ENCODE peak calls at places on chromosome 1, in eight cellular contexts. W is BE2C, Z is posterior cingulate gyrus, B is Right ventricle myocardium inferior, D is retina, U is T1000, J is GM20000, A is iris pigment epithelial cell. C is an unnamed sample.

GRCh38 chr1:226403522-226404034 is 4.3 kb downstream of the PARP1 start:
- DNase-seq in W (no peak), Z (peak), B (no peak), D (peak), U (no peak), J (peak), A (peak), C (peak)

GRCh38 chr1:33725037-33725436 is 138.8 kb upstream of the HMGB4 start:
- DNase-seq in W (no peak), Z (no peak), B (no peak), D (no peak), U (no peak), J (no peak), A (no peak), C (no peak)

GRCh38 chr1:11562664-11563063 is 83.7 kb downstream of the DISP3 start:
- DNase-seq in W (no peak), Z (no peak), B (no peak), D (no peak), U (no peak), J (no peak), A (no peak), C (no peak)

GRCh38 chr1:181179980-181180964 is 91.8 kb downstream of the IER5 start:
- DNase-seq in W (no peak), Z (peak), B (peak), D (peak), U (no peak), J (peak), A (peak), C (peak)

GRCh38 chr1:98385691-98386090 is 275.8 kb upstream of the SNX7 start:
- DNase-seq in W (peak), Z (no peak), B (no peak), D (no peak), U (no peak), J (no peak), A (peak), C (no peak)

GRCh38 chr1:175132456-175132855 is 60.1 kb downstream of the KIAA0040 start:
- DNase-seq in W (no peak), Z (no peak), B (no peak), D (no peak), U (no peak), J (no peak), A (no peak), C (no peak)

GRCh38 chr1:207997486-207998268 is 86.8 kb upstream of the CD34 start:
- DNase-seq in W (peak), Z (peak), B (peak), D (peak), U (no peak), J (peak), A (peak), C (peak)

GRCh38 chr1:11957891-11958290 is 22.4 kb upstream of the MFN2 start:
- DNase-seq in W (no peak), Z (no peak), B (no peak), D (no peak), U (no peak), J (no peak), A (no peak), C (no peak)

GRCh38 chr1:226223157-226223785 is at the start of gene MIXL1:
- DNase-seq in W (peak), Z (no peak), B (no peak), D (peak), U (no peak), J (peak), A (no peak), C (no peak)

GRCh38 chr1:37752583-37753471 is 12.1 kb downstream of the EPHA10 start:
- DNase-seq in W (peak), Z (peak), B (no peak), D (no peak), U (no peak), J (peak), A (peak), C (peak)

GRCh38 chr1:203706444-203706843 is 58.5 kb upstream of the LAX1 start:
- DNase-seq in W (no peak), Z (no peak), B (no peak), D (no peak), U (no peak), J (no peak), A (peak), C (no peak)

C was measured in cerebellum.